ENCODE peak calls at places on chromosomes 16 and 17, in ten cellular contexts. G, J, X, I, C, O, W, F, M and E are unnamed samples.

GRCh38 chr17:259341-259976 is 78.0 kb upstream of the DOC2B start:
- DNase-seq in G (no peak), J (no peak), X (no peak), I (no peak), C (no peak), O (no peak), W (peak; percentile 20), F (peak; percentile 75), M (no peak), E (no peak)

GRCh38 chr17:40806131-40806530 is 6.4 kb upstream of the KRT28 start:
- DNase-seq in G (no peak), J (no peak), X (no peak), I (no peak), C (no peak), O (no peak), W (no peak), F (no peak), M (no peak), E (no peak)

GRCh38 chr17:5513610-5514009 is 27.2 kb downstream of the MIS12 start:
- DNase-seq in G (no peak), J (no peak), X (no peak), I (no peak), C (no peak), O (no peak), W (no peak), F (peak; percentile 15), M (no peak), E (no peak)

GRCh38 chr17:47831934-47832327 is 461 bp downstream of the LRRC46 start:
- DNase-seq in G (no peak), J (no peak), X (no peak), I (no peak), C (no peak), O (no peak), W (no peak), F (no peak), M (no peak), E (no peak)

GRCh38 chr17:9684955-9685621 is 39.8 kb downstream of the USP43 start:
- DNase-seq in G (no peak), J (no peak), X (no peak), I (no peak), C (no peak), O (no peak), W (no peak), F (no peak), M (peak; percentile 47), E (no peak)

GRCh38 chr17:43979011-43979410 is 25.3 kb upstream of the PYY start:
- DNase-seq in G (no peak), J (no peak), X (no peak), I (no peak), C (no peak), O (no peak), W (no peak), F (no peak), M (no peak), E (no peak)

GRCh38 chr17:50594931-50595330 is 34.4 kb downstream of the CACNA1G start:
- DNase-seq in G (no peak), J (no peak), X (no peak), I (no peak), C (no peak), O (no peak), W (no peak), F (no peak), M (no peak), E (no peak)

GRCh38 chr17:58806046-58806445 is 50.4 kb downstream of the PPM1E start:
- DNase-seq in G (no peak), J (no peak), X (no peak), I (no peak), C (no peak), O (no peak), W (no peak), F (no peak), M (no peak), E (no peak)

DNA sequence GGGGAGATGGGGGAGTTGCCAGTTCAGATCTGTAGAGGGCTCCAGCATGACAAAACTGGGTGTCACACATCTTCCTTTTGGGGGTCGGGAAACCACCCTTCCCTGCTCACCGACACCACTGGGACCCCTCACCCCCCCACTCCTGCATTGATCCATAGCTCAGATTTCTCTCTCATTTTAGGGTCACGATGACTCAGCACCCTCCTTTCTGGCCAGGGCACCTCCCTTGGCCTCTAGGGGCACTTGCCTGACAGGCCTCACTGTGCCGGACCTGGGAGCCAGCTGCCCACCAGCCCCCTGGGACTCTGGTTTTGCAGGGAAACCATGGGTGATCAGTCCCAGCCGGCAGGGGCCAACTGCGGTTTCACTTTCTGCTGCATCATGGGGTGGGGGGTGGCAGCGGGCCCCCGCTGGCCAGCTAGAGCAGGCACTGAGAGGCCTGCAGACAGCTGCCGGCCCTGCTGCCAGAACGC is 239.4 kb downstream of the MRTFB start:
- DNase-seq in G (no peak), J (no peak), X (no peak), I (peak; percentile 41), C (no peak), O (peak; percentile 52), W (no peak), F (no peak), M (peak; percentile 64), E (no peak)
- TF ChIP-seq CTCF in G (no peak), J (no peak), X (no peak), I (no peak), C (no peak), O (peak; percentile 21), W (no peak), F (no peak), M (no peak), E (no peak)

GRCh38 chr17:68605914-68606313 is 4.7 kb upstream of the FAM20A start:
- DNase-seq in G (no peak), J (no peak), X (no peak), I (no peak), C (no peak), O (no peak), W (no peak), F (no peak), M (no peak), E (no peak)

GRCh38 chr17:68602267-68602644 is 1.1 kb upstream of the FAM20A start:
- DNase-seq in G (no peak), J (no peak), X (no peak), I (no peak), C (no peak), O (no peak), W (no peak), F (no peak), M (no peak), E (no peak)

GRCh38 chr17:68601565-68602266 is 549 bp upstream of the FAM20A start:
- DNase-seq in G (no peak), J (no peak), X (no peak), I (no peak), C (no peak), O (no peak), W (no peak), F (no peak), M (no peak), E (no peak)

GRCh38 chr17:68603027-68603426 is 1.9 kb upstream of the FAM20A start:
- DNase-seq in G (no peak), J (no peak), X (no peak), I (no peak), C (no peak), O (no peak), W (no peak), F (peak; percentile 90), M (no peak), E (no peak)

GRCh38 chr17:68603663-68604062 is 2.5 kb upstream of the FAM20A start:
- DNase-seq in G (no peak), J (no peak), X (no peak), I (no peak), C (no peak), O (no peak), W (no peak), F (no peak), M (no peak), E (no peak)
- TF ChIP-seq CTCF in G (no peak), J (no peak), X (no peak), I (no peak), C (no peak), O (no peak), W (no peak), F (no peak), M (no peak), E (no peak)

DNA sequence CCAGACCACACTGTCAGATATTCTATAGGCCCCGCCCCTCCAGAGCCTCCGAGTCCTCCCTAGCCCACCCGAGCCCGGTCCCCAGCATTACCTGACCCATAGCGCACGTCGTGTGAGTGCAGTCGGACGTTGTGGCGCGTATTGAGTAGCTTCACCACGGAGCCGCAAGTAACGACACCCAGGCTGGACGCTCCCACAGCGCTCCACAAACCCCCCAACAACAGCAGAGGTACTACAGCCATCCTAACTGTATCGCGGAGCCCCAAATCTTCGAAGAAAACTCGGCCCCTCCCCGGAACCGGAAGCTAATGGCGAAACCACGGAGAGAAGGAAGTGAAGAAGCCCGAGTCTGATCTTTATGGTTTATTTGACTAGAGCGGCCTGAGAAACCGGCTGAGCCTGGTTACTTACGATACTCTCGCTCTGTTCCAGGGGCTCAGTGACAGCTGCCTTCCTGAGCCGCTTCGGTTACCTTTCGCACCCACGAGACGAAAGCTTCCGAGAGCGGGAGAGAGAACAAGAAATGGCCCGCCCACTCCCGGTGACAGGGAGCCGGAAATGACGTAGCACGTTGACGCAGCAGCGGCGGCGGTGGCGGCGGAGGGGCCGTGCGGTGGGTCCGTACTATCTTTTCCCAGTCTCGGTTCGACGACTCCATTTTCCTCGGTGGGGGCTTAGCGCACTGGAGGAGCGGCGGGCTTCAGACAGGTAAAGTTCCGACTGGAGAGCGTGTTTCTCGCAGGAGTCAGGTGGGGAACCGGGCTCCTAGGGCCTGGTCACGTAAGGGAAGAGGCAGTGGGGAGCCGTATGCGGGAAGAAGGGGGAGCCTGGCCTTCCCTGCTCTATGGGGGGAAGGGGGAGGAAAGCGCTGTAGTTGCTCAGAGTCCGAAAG is at the start of the genes SDF2 and SUPT6H:
- DNase-seq in G (peak; percentile 90), J (peak; percentile 96), X (peak; percentile 94), I (peak; percentile 84), C (no peak), O (peak; percentile 92), W (peak; percentile 94), F (peak; percentile 98), M (peak; percentile 79), E (peak; percentile 95)
- TF ChIP-seq CTCF in G (no peak), J (peak; percentile 20), X (no peak), I (no peak), C (no peak), O (peak; percentile 34), W (no peak), F (no peak), M (no peak), E (no peak)

GRCh38 chr17:8155341-8156173 is 3.4 kb upstream of the PER1 start:
- DNase-seq in G (no peak), J (peak; percentile 51), X (no peak), I (no peak), C (no peak), O (no peak), W (no peak), F (peak; percentile 85), M (no peak), E (no peak)

GRCh38 chr17:8153957-8154607 is 1.9 kb upstream of the PER1 start:
- DNase-seq in G (peak; percentile 100), J (peak; percentile 94), X (peak; percentile 97), I (peak; percentile 100), C (peak; percentile 95), O (peak; percentile 62), W (peak; percentile 100), F (peak; percentile 100), M (peak; percentile 98), E (peak; percentile 88)

GRCh38 chr17:8154608-8155152 is 2.5 kb upstream of the PER1 start:
- DNase-seq in G (no peak), J (no peak), X (no peak), I (peak; percentile 60), C (no peak), O (no peak), W (no peak), F (no peak), M (no peak), E (no peak)

GRCh38 chr17:8158267-8159031 is 4.3 kb downstream of the VAMP2 start:
- DNase-seq in G (peak; percentile 99), J (peak; percentile 87), X (peak; percentile 88), I (peak; percentile 95), C (peak; percentile 21), O (peak; percentile 45), W (peak; percentile 94), F (peak; percentile 99), M (peak; percentile 71), E (peak; percentile 87)

GRCh38 chr17:8156174-8156992 is 4.2 kb upstream of the PER1 start:
- DNase-seq in G (peak; percentile 100), J (peak; percentile 100), X (peak; percentile 100), I (peak; percentile 100), C (peak; percentile 100), O (peak; percentile 88), W (peak; percentile 100), F (peak; percentile 100), M (peak; percentile 100), E (peak; percentile 100)
- TF ChIP-seq CTCF in G (no peak), J (no peak), X (peak; percentile 34), I (no peak), C (no peak), O (peak; percentile 43), W (no peak), F (no peak), M (no peak), E (no peak)